ENCODE peak calls at places on chromosome 7, in five cellular contexts. E is WTC11, V is NCI-H1105 treated with DMSO at 0.1 percent for 48 hours, A is H54, S is brain microvascular endothelial cell. Z is an unnamed sample.

GRCh38 chr7:26949319-26949718 is 84.9 kb upstream of the SKAP2 start:
- DNase-seq in E (no peak), S (no peak), A (no peak), V (no peak), Z (no peak)

GRCh38 chr7:16652888-16653287 is 6.9 kb downstream of the BZW2 start:
- DNase-seq in S (no peak), V (peak), E (no peak), A (no peak), Z (no peak)

GRCh38 chr7:107208563-107208962 is 39.8 kb downstream of the HBP1 start:
- DNase-seq in A (no peak), E (no peak), V (no peak), S (no peak), Z (no peak)

GRCh38 chr7:27921081-27921836 is 181.3 kb downstream of the TAX1BP1 start:
- DNase-seq in V (peak), E (no peak), A (peak), S (peak), Z (peak)

GRCh38 chr7:158614695-158615094 is 27.1 kb upstream of the PTPRN2 start:
- DNase-seq in V (no peak), E (no peak), A (no peak), S (peak), Z (no peak)

GRCh38 chr7:157474685-157475084 is 137.9 kb downstream of the DNAJB6 start:
- DNase-seq in V (no peak), E (peak), A (peak), S (no peak), Z (no peak)

GRCh38 chr7:30473393-30473775 is 5.2 kb downstream of the NOD1 start:
- DNase-seq in V (no peak), S (no peak), E (no peak), A (no peak), Z (no peak)

GRCh38 chr7:112422842-112423496 is 27.3 kb upstream of the IFRD1 start:
- DNase-seq in V (no peak), E (peak), A (peak), S (peak), Z (no peak)

GRCh38 chr7:54637712-54638396 is 95.7 kb downstream of the VSTM2A start:
- DNase-seq in A (no peak), V (no peak), E (no peak), S (no peak), Z (no peak)

GRCh38 chr7:14336256-14336655 is 346.8 kb upstream of the ETV1 start:
- DNase-seq in E (no peak), A (no peak), S (no peak), V (no peak), Z (no peak)

GRCh38 chr7:14902589-14902963 is at the start of gene DGKB:
- DNase-seq in V (peak), S (peak), E (peak), A (peak), Z (no peak)

GRCh38 chr7:137591444-137591843 is 247.9 kb upstream of the PTN start:
- DNase-seq in S (peak), A (no peak), E (no peak), V (no peak), Z (no peak)

GRCh38 chr7:27165089-27165654 is at the start of gene HOXA9:
- DNase-seq in A (no peak), E (peak), S (no peak), V (no peak), Z (no peak)

GRCh38 chr7:29375641-29376562 is 181.3 kb downstream of the CHN2 start:
- DNase-seq in S (no peak), A (no peak), V (no peak), E (no peak), Z (no peak)

GRCh38 chr7:77450613-77451012 is 34.5 kb upstream of the GSAP start:
- DNase-seq in A (no peak), E (no peak), V (no peak), S (no peak), Z (no peak)

GRCh38 chr7:159023216-159023615 is 121.5 kb downstream of the VIPR2 start:
- DNase-seq in S (no peak), E (no peak), A (no peak), V (no peak), Z (no peak)

GRCh38 chr7:139777948-139778841 is at the start of gene HIPK2:
- DNase-seq in A (peak), E (peak), V (peak), S (peak), Z (peak)

GRCh38 chr7:135510603-135511183 is 791 bp upstream of the CNOT4 start:
- DNase-seq in V (no peak), A (no peak), S (peak), E (no peak), Z (no peak)

GRCh38 chr7:73612598-73613269 is 11.6 kb downstream of the MLXIPL start:
- DNase-seq in E (no peak), A (peak), S (peak), V (no peak), Z (no peak)

GRCh38 chr7:36245900-36246299 is 92.8 kb downstream of the EEPD1 start:
- DNase-seq in S (no peak), A (no peak), E (no peak), V (no peak), Z (no peak)

GRCh38 chr7:22109761-22110160 is 164.1 kb upstream of the CDCA7L start:
- DNase-seq in S (peak), E (peak), V (no peak), A (peak), Z (no peak)

GRCh38 chr7:130272456-130273080 is 5.9 kb downstream of the CPA2 start:
- DNase-seq in S (no peak), A (no peak), V (peak), E (peak), Z (no peak)

GRCh38 chr7:42057331-42057730 is 179.7 kb downstream of the GLI3 start:
- DNase-seq in E (no peak), A (no peak), S (no peak), V (no peak), Z (no peak)

GRCh38 chr7:55409474-55410225 is 44.5 kb downstream of the LANCL2 start:
- DNase-seq in A (peak), S (peak), E (no peak), V (peak), Z (no peak)

GRCh38 chr7:70630647-70631457 is 501.1 kb upstream of the GALNT17 start:
- DNase-seq in A (no peak), E (no peak), S (no peak), V (peak), Z (no peak)

Z was measured in GM12891.